ENCODE peak calls at places on chromosomes 7 and 10, in four cellular contexts. G is K562, H is GM12878, V is HepG2. W is an unnamed sample.

GRCh38 chr7:157485361-157485831 is 148.6 kb downstream of the DNAJB6 start:
- DNase-seq in G (no peak), V (no peak), H (no peak), W (no peak)

GRCh38 chr7:73721237-73721848 is 1.9 kb upstream of the STX1A start:
- DNase-seq in H (no peak), G (no peak), V (no peak), W (no peak)

GRCh38 chr10:110989016-110989415 is 69.6 kb downstream of the SHOC2 start:
- DNase-seq in V (no peak), H (no peak), G (no peak), W (no peak)

GRCh38 chr7:116075351-116076145 is 45.0 kb upstream of the TFEC start:
- DNase-seq in G (no peak), H (no peak), V (no peak), W (no peak)

GRCh38 chr7:76302299-76303056 is at the start of gene HSPB1:
- DNase-seq in H (peak), V (peak), G (peak), W (peak)

GRCh38 chr7:150993511-150993910 is 2.7 kb downstream of the NOS3 start:
- DNase-seq in H (no peak), G (no peak), V (no peak), W (no peak)

GRCh38 chr7:141073641-141074161 is at the start of gene TMEM178B:
- DNase-seq in H (no peak), G (no peak), V (no peak), W (no peak)

GRCh38 chr7:134778941-134779740 is at the start of gene CALD1:
- DNase-seq in V (peak), H (no peak), G (no peak), W (peak)

GRCh38 chr10:106711313-106711906 is 453.1 kb downstream of the SORCS1 start:
- DNase-seq in V (peak), H (no peak), G (peak), W (peak)

GRCh38 chr7:135758531-135758932 is 9.9 kb upstream of the FAM180A start:
- DNase-seq in G (no peak), V (no peak), H (no peak), W (no peak)

GRCh38 chr10:79380918-79381775 is 33.9 kb downstream of the PPIF start:
- DNase-seq in G (no peak), V (no peak), H (no peak), W (no peak)

GRCh38 chr10:103812431-103812830 is 42.9 kb downstream of the SH3PXD2A start:
- DNase-seq in V (no peak), G (no peak), H (no peak), W (no peak)

GRCh38 chr10:21495002-21495685 is 30.3 kb downstream of the SKIDA1 start:
- DNase-seq in H (no peak), V (peak), G (no peak), W (no peak)

GRCh38 chr10:76939862-76940495 is 697.6 kb downstream of the KCNMA1 start:
- DNase-seq in H (no peak), V (no peak), G (no peak), W (no peak)

GRCh38 chr7:105013818-105014724 is at the start of gene KMT2E:
- DNase-seq in G (peak), H (peak), V (peak), W (peak)

GRCh38 chr10:72419241-72419640 is 64.5 kb upstream of the DNAJB12 start:
- DNase-seq in V (no peak), G (no peak), H (no peak), W (no peak)

GRCh38 chr7:2613926-2614613 is 17.7 kb upstream of the TTYH3 start:
- DNase-seq in G (no peak), V (no peak), H (no peak), W (no peak)

GRCh38 chr7:14521183-14521582 is 381.4 kb downstream of the DGKB start:
- DNase-seq in H (no peak), V (no peak), G (no peak), W (no peak)

GRCh38 chr10:103969436-103969835 is 2.5 kb downstream of the SLK start:
- DNase-seq in G (no peak), H (no peak), V (no peak), W (no peak)

GRCh38 chr7:38858281-38858884 is 50.6 kb downstream of the VPS41 start:
- DNase-seq in V (no peak), H (no peak), G (no peak), W (peak)

GRCh38 chr7:17301491-17302101 is 3.1 kb downstream of the AHR start:
- DNase-seq in V (no peak), H (no peak), G (peak), W (no peak)

GRCh38 chr7:126637538-126637937 is 615.2 kb downstream of the GRM8 start:
- DNase-seq in H (no peak), V (no peak), G (no peak), W (no peak)

GRCh38 chr10:5043716-5044115 is 40.1 kb upstream of the AKR1C2 start:
- DNase-seq in V (no peak), G (no peak), H (no peak), W (no peak)

GRCh38 chr7:156064921-156065386 is 252.7 kb upstream of the SHH start:
- DNase-seq in V (peak), H (no peak), G (no peak), W (peak)

GRCh38 chr10:23918090-23918704 is 290.7 kb upstream of the KIAA1217 start:
- DNase-seq in V (no peak), H (no peak), G (no peak), W (no peak)

GRCh38 chr10:114025610-114026130 is 18.0 kb upstream of the ADRB1 start:
- DNase-seq in G (no peak), V (no peak), H (no peak), W (no peak)

GRCh38 chr10:43048301-43049051 is 28.4 kb upstream of the RET start:
- DNase-seq in V (no peak), H (no peak), G (no peak), W (no peak)

GRCh38 chr10:68271104-68271882 is 39.4 kb upstream of the ATOH7 start:
- DNase-seq in H (no peak), G (no peak), V (no peak), W (no peak)

GRCh38 chr10:73439055-73439454 is 5.7 kb upstream of the MSS51 start:
- DNase-seq in H (no peak), V (no peak), G (no peak), W (no peak)

GRCh38 chr10:100562806-100563293 is 27.1 kb downstream of the HIF1AN start:
- DNase-seq in H (no peak), V (peak), G (peak), W (peak)

GRCh38 chr10:43196981-43197833 is 59.0 kb downstream of the CSGALNACT2 start:
- DNase-seq in H (no peak), V (no peak), G (no peak), W (no peak)

GRCh38 chr10:84329986-84330651 is 1.7 kb downstream of the CCSER2 start:
- DNase-seq in V (no peak), G (no peak), H (peak), W (no peak)

GRCh38 chr10:133336131-133337078 is at the start of gene CALY:
- DNase-seq in H (no peak), G (peak), V (no peak), W (peak)

GRCh38 chr7:70470751-70471150 is 661.2 kb upstream of the GALNT17 start:
- DNase-seq in G (no peak), H (no peak), V (no peak), W (no peak)

GRCh38 chr10:94626476-94626875 is 57.1 kb upstream of the CYP2C18 start:
- DNase-seq in G (no peak), V (no peak), H (no peak), W (no peak)

GRCh38 chr10:94627511-94627910 is 56.0 kb upstream of the CYP2C18 start:
- DNase-seq in V (no peak), G (no peak), H (no peak), W (no peak)

GRCh38 chr10:94631077-94631476 is 52.5 kb upstream of the CYP2C18 start:
- DNase-seq in G (no peak), H (no peak), V (no peak), W (no peak)

GRCh38 chr10:94632954-94633353 is 50.6 kb upstream of the CYP2C18 start:
- DNase-seq in V (no peak), G (no peak), H (no peak), W (no peak)

GRCh38 chr10:94630017-94630688 is 53.4 kb upstream of the CYP2C18 start:
- DNase-seq in V (peak), H (no peak), G (peak), W (peak)
- TF ChIP-seq KDM1A in V (no peak), H (no peak), G (no peak), W (no peak)

GRCh38 chr10:112962343-112962742 is 12.3 kb downstream of the TCF7L2 start:
- DNase-seq in G (no peak), V (no peak), H (no peak), W (no peak)

GRCh38 chr10:112961609-112962008 is 11.6 kb downstream of the TCF7L2 start:
- DNase-seq in V (no peak), G (no peak), H (no peak), W (no peak)

GRCh38 chr10:112964482-112964881 is 14.4 kb downstream of the TCF7L2 start:
- DNase-seq in H (no peak), G (no peak), V (no peak), W (no peak)

GRCh38 chr10:112966191-112966855 is 16.3 kb downstream of the TCF7L2 start:
- DNase-seq in G (no peak), V (no peak), H (no peak), W (no peak)

GRCh38 chr10:112963835-112964234 is 13.8 kb downstream of the TCF7L2 start:
- DNase-seq in H (no peak), G (peak), V (no peak), W (peak)
- TF ChIP-seq MYC in H (no peak), G (no peak), V (no peak), W (no peak)

GRCh38 chr7:140055833-140056232 is 6.9 kb downstream of the PARP12 start:
- DNase-seq in V (no peak), H (no peak), G (no peak), W (no peak)
- TF ChIP-seq REST in V (no peak), H (no peak), G (no peak), W (no peak)

GRCh38 chr7:83850037-83850619 is 201.2 kb upstream of the SEMA3E start:
- DNase-seq in G (no peak), V (no peak), H (no peak), W (no peak)

GRCh38 chr7:83850941-83851340 is 202.0 kb upstream of the SEMA3E start:
- DNase-seq in G (no peak), H (no peak), V (no peak), W (no peak)

GRCh38 chr7:83849135-83849534 is 200.2 kb upstream of the SEMA3E start:
- DNase-seq in V (no peak), H (no peak), G (no peak), W (no peak)

GRCh38 chr7:83851551-83851950 is 202.6 kb upstream of the SEMA3E start:
- DNase-seq in H (no peak), G (no peak), V (no peak), W (no peak)

GRCh38 chr7:83852136-83852535 is 203.2 kb upstream of the SEMA3E start:
- DNase-seq in G (no peak), V (no peak), H (no peak), W (no peak)
- TF ChIP-seq KDM1A in G (no peak), V (no peak), H (no peak), W (no peak)

GRCh38 chr7:29193316-29194205 is 1.0 kb upstream of the CHN2 start:
- DNase-seq in G (no peak), H (no peak), V (no peak), W (no peak)

GRCh38 chr7:29194206-29194593 is 375 bp upstream of the CHN2 start:
- DNase-seq in V (no peak), G (no peak), H (no peak), W (no peak)

GRCh38 chr7:29192284-29192683 is 2.3 kb upstream of the CHN2 start:
- DNase-seq in G (no peak), V (no peak), H (no peak), W (no peak)

GRCh38 chr7:29194594-29195417 is at the start of gene CHN2:
- DNase-seq in H (no peak), G (no peak), V (peak), W (no peak)

DNA sequence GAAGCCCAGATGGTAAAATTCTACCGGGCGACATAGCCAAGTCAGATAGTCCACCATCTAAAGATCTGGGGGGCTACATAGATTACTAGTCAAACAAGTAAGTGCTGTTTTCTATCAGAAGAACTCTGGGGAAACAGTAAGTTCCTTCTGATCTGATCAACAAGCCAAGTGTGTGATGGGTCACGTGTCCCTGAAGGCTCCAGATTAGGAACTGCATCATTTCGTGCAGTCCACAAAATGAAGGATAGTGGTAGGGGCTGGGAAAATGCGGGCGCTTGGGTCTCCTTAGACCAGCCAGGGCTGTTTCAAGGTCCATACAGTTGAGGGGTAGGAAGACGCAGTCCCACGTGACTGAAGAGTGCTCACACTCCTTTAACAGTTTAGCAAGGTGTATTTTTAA is 1.8 kb upstream of the CHN2 start:
- DNase-seq in H (no peak), V (no peak), G (no peak), W (no peak)
- TF ChIP-seq MYC in H (no peak), V (no peak), G (no peak), W (no peak)

GRCh38 chr10:60594476-60595051 is 183.7 kb upstream of the CDK1 start:
- DNase-seq in G (no peak), H (no peak), V (no peak), W (no peak)
- TF ChIP-seq REST in G (no peak), H (no peak), V (no peak), W (no peak)

GRCh38 chr10:48252354-48252650 is 22.2 kb downstream of the FRMPD2 start:
- DNase-seq in G (no peak), V (no peak), H (no peak), W (no peak)

GRCh38 chr10:48253970-48254657 is 20.4 kb downstream of the FRMPD2 start:
- DNase-seq in H (no peak), V (no peak), G (no peak), W (no peak)

GRCh38 chr10:48257407-48257961 is 17.0 kb downstream of the FRMPD2 start:
- DNase-seq in G (no peak), V (no peak), H (no peak), W (no peak)

GRCh38 chr10:48255722-48256121 is 18.8 kb downstream of the FRMPD2 start:
- DNase-seq in V (no peak), H (no peak), G (no peak), W (no peak)

DNA sequence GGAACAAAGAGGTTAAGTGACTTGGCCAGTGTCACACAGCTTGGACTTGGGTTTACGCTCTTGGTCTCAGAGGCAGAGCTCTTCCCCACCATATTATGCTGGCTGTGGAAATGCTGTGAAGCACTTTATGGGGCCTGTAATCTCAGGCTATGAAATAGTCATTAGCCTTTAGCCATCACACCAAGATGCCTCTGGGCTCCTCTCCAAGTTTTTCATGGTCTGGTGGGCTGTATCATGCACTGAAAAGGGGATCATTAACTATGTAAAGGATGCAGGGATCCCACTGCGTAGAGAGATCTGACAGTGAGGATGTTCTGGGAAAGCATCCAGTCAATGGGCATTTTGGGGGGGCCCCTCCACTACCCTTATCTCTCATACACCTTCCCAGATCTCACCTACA is 19.8 kb downstream of the FRMPD2 start:
- DNase-seq in H (no peak), V (no peak), G (no peak), W (no peak)
- TF ChIP-seq KDM1A in H (no peak), V (no peak), G (no peak), W (no peak)

DNA sequence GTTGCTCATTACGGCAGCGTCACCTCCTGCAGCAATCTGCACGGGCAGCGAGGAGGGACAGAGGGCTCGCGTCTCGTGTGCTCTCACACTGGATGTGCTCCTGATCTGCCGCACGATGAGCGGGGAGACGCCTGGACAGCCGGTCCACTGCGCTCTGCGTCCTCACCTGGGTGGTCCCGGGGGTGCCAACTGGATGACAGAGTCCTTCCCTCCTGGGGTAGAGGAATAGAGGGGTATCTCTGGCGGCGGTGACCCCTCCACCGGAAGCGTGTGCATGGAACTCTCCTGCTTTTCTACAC is 3.4 kb downstream of the FAM20C start:
- DNase-seq in H (no peak), V (no peak), G (no peak), W (no peak)
- TF ChIP-seq MYC in H (no peak), V (no peak), G (no peak), W (no peak)

W was measured in A549.